ENCODE peak calls at places on chromosomes 13 and 19, in seven cellular contexts. One of them, this sample, is unnamed.
A peak's percentile ranks its signal among the peaks of the same experiment; 100 is the strongest.

GRCh38 chr13:66427330-66427990 is 802.7 kb downstream of the PCDH9 start:
- DNase-seq in T-helper 2 cell: no peak
- DNase-seq in Right ventricle myocardium superior: no peak
- DNase-seq in omental fat pad: no peak
- DNase-seq in activated T-cell treated with anti-CD3 and anti-CD28 coated beads, Interleukin-2, amount 50 U/mL, for 4 hours: no peak
- DNase-seq in A549: no peak
- DNase-seq in stimulated activated CD4-positive, alpha-beta T cell treated with anti-CD3 and anti-CD28 coated beads, Interleukin-4, amount 100 ng/mL, for 4 hours: no peak
- DNase-seq in this sample: no peak

GRCh38 chr13:20799726-20800416 is 26.1 kb upstream of the EEF1AKMT1 start:
- DNase-seq in A549: no peak
- DNase-seq in stimulated activated CD4-positive, alpha-beta T cell treated with anti-CD3 and anti-CD28 coated beads, Interleukin-4, amount 100 ng/mL, for 4 hours: no peak
- DNase-seq in Right ventricle myocardium superior: no peak
- DNase-seq in omental fat pad: no peak
- DNase-seq in activated T-cell treated with anti-CD3 and anti-CD28 coated beads, Interleukin-2, amount 50 U/mL, for 4 hours: no peak
- DNase-seq in T-helper 2 cell: no peak
- DNase-seq in this sample: no peak

GRCh38 chr13:108560092-108560491 is 69.3 kb upstream of the MYO16 start:
- DNase-seq in T-helper 2 cell: no peak
- DNase-seq in omental fat pad: no peak
- DNase-seq in activated T-cell treated with anti-CD3 and anti-CD28 coated beads, Interleukin-2, amount 50 U/mL, for 4 hours: no peak
- DNase-seq in Right ventricle myocardium superior: no peak
- DNase-seq in A549: no peak
- DNase-seq in stimulated activated CD4-positive, alpha-beta T cell treated with anti-CD3 and anti-CD28 coated beads, Interleukin-4, amount 100 ng/mL, for 4 hours: no peak
- DNase-seq in this sample: no peak

GRCh38 chr19:5627395-5627904 is 4.6 kb downstream of the SAFB start:
- DNase-seq in stimulated activated CD4-positive, alpha-beta T cell treated with anti-CD3 and anti-CD28 coated beads, Interleukin-4, amount 100 ng/mL, for 4 hours: peak; percentile 57
- DNase-seq in omental fat pad: no peak
- DNase-seq in A549: no peak
- DNase-seq in T-helper 2 cell: peak; percentile 38
- DNase-seq in Right ventricle myocardium superior: peak; percentile 75
- DNase-seq in activated T-cell treated with anti-CD3 and anti-CD28 coated beads, Interleukin-2, amount 50 U/mL, for 4 hours: peak; percentile 35
- DNase-seq in this sample: peak; percentile 61

GRCh38 chr13:48038763-48039162 is 1.2 kb downstream of the NUDT15 start:
- DNase-seq in omental fat pad: no peak
- DNase-seq in T-helper 2 cell: peak; percentile 14
- DNase-seq in A549: no peak
- DNase-seq in Right ventricle myocardium superior: no peak
- DNase-seq in activated T-cell treated with anti-CD3 and anti-CD28 coated beads, Interleukin-2, amount 50 U/mL, for 4 hours: no peak
- DNase-seq in stimulated activated CD4-positive, alpha-beta T cell treated with anti-CD3 and anti-CD28 coated beads, Interleukin-4, amount 100 ng/mL, for 4 hours: no peak
- DNase-seq in this sample: no peak

GRCh38 chr13:45034342-45034741 is 45.0 kb downstream of the GPALPP1 start:
- DNase-seq in Right ventricle myocardium superior: no peak
- DNase-seq in A549: no peak
- DNase-seq in T-helper 2 cell: no peak
- DNase-seq in activated T-cell treated with anti-CD3 and anti-CD28 coated beads, Interleukin-2, amount 50 U/mL, for 4 hours: no peak
- DNase-seq in stimulated activated CD4-positive, alpha-beta T cell treated with anti-CD3 and anti-CD28 coated beads, Interleukin-4, amount 100 ng/mL, for 4 hours: no peak
- DNase-seq in omental fat pad: no peak
- DNase-seq in this sample: no peak

GRCh38 chr19:6489278-6490061 is 7.9 kb upstream of the DENND1C start:
- DNase-seq in stimulated activated CD4-positive, alpha-beta T cell treated with anti-CD3 and anti-CD28 coated beads, Interleukin-4, amount 100 ng/mL, for 4 hours: no peak
- DNase-seq in T-helper 2 cell: peak; percentile 83
- DNase-seq in omental fat pad: no peak
- DNase-seq in Right ventricle myocardium superior: no peak
- DNase-seq in activated T-cell treated with anti-CD3 and anti-CD28 coated beads, Interleukin-2, amount 50 U/mL, for 4 hours: no peak
- DNase-seq in A549: no peak
- DNase-seq in this sample: no peak

GRCh38 chr13:64680739-64681138 is 2549.4 kb downstream of the PCDH9 start:
- DNase-seq in omental fat pad: no peak
- DNase-seq in Right ventricle myocardium superior: no peak
- DNase-seq in activated T-cell treated with anti-CD3 and anti-CD28 coated beads, Interleukin-2, amount 50 U/mL, for 4 hours: no peak
- DNase-seq in T-helper 2 cell: no peak
- DNase-seq in stimulated activated CD4-positive, alpha-beta T cell treated with anti-CD3 and anti-CD28 coated beads, Interleukin-4, amount 100 ng/mL, for 4 hours: no peak
- DNase-seq in A549: no peak
- DNase-seq in this sample: no peak

GRCh38 chr19:28574212-28574611 is 638.7 kb downstream of the UQCRFS1 start:
- DNase-seq in T-helper 2 cell: no peak
- DNase-seq in A549: no peak
- DNase-seq in stimulated activated CD4-positive, alpha-beta T cell treated with anti-CD3 and anti-CD28 coated beads, Interleukin-4, amount 100 ng/mL, for 4 hours: no peak
- DNase-seq in activated T-cell treated with anti-CD3 and anti-CD28 coated beads, Interleukin-2, amount 50 U/mL, for 4 hours: no peak
- DNase-seq in omental fat pad: no peak
- DNase-seq in Right ventricle myocardium superior: no peak
- DNase-seq in this sample: no peak

GRCh38 chr19:1269478-1270167 is 491 bp downstream of the CIRBP start:
- DNase-seq in stimulated activated CD4-positive, alpha-beta T cell treated with anti-CD3 and anti-CD28 coated beads, Interleukin-4, amount 100 ng/mL, for 4 hours: peak; percentile 83
- DNase-seq in omental fat pad: no peak
- DNase-seq in Right ventricle myocardium superior: peak; percentile 91
- DNase-seq in T-helper 2 cell: peak; percentile 91
- DNase-seq in A549: peak; percentile 64
- DNase-seq in activated T-cell treated with anti-CD3 and anti-CD28 coated beads, Interleukin-2, amount 50 U/mL, for 4 hours: peak; percentile 84
- DNase-seq in this sample: peak; percentile 75

GRCh38 chr19:8445488-8446001 is 770 bp downstream of the HNRNPM start:
- DNase-seq in omental fat pad: peak; percentile 40
- DNase-seq in T-helper 2 cell: peak; percentile 36
- DNase-seq in activated T-cell treated with anti-CD3 and anti-CD28 coated beads, Interleukin-2, amount 50 U/mL, for 4 hours: peak; percentile 9
- DNase-seq in A549: no peak
- DNase-seq in Right ventricle myocardium superior: peak; percentile 67
- DNase-seq in stimulated activated CD4-positive, alpha-beta T cell treated with anti-CD3 and anti-CD28 coated beads, Interleukin-4, amount 100 ng/mL, for 4 hours: peak; percentile 27
- DNase-seq in this sample: no peak

GRCh38 chr19:11410682-11411081 is 8.4 kb downstream of the RGL3 start:
- DNase-seq in Right ventricle myocardium superior: no peak
- DNase-seq in omental fat pad: no peak
- DNase-seq in A549: no peak
- DNase-seq in activated T-cell treated with anti-CD3 and anti-CD28 coated beads, Interleukin-2, amount 50 U/mL, for 4 hours: no peak
- DNase-seq in stimulated activated CD4-positive, alpha-beta T cell treated with anti-CD3 and anti-CD28 coated beads, Interleukin-4, amount 100 ng/mL, for 4 hours: no peak
- DNase-seq in T-helper 2 cell: no peak
- DNase-seq in this sample: no peak

GRCh38 chr19:3969435-3970312 is 1.2 kb downstream of the DAPK3 start:
- DNase-seq in omental fat pad: no peak
- DNase-seq in activated T-cell treated with anti-CD3 and anti-CD28 coated beads, Interleukin-2, amount 50 U/mL, for 4 hours: no peak
- DNase-seq in T-helper 2 cell: no peak
- DNase-seq in A549: peak; percentile 46
- DNase-seq in stimulated activated CD4-positive, alpha-beta T cell treated with anti-CD3 and anti-CD28 coated beads, Interleukin-4, amount 100 ng/mL, for 4 hours: no peak
- DNase-seq in Right ventricle myocardium superior: no peak
- DNase-seq in this sample: no peak

GRCh38 chr13:99074693-99075092 is 96.8 kb upstream of the DOCK9 start:
- DNase-seq in omental fat pad: no peak
- DNase-seq in stimulated activated CD4-positive, alpha-beta T cell treated with anti-CD3 and anti-CD28 coated beads, Interleukin-4, amount 100 ng/mL, for 4 hours: no peak
- DNase-seq in A549: no peak
- DNase-seq in T-helper 2 cell: no peak
- DNase-seq in activated T-cell treated with anti-CD3 and anti-CD28 coated beads, Interleukin-2, amount 50 U/mL, for 4 hours: no peak
- DNase-seq in Right ventricle myocardium superior: no peak
- DNase-seq in this sample: no peak

GRCh38 chr19:55189424-55189823 is 9.3 kb upstream of the SYT5 start:
- DNase-seq in Right ventricle myocardium superior: no peak
- DNase-seq in stimulated activated CD4-positive, alpha-beta T cell treated with anti-CD3 and anti-CD28 coated beads, Interleukin-4, amount 100 ng/mL, for 4 hours: no peak
- DNase-seq in activated T-cell treated with anti-CD3 and anti-CD28 coated beads, Interleukin-2, amount 50 U/mL, for 4 hours: no peak
- DNase-seq in omental fat pad: no peak
- DNase-seq in A549: peak; percentile 99
- DNase-seq in T-helper 2 cell: no peak
- DNase-seq in this sample: no peak

GRCh38 chr19:42149447-42150202 is 17.4 kb upstream of the POU2F2 start:
- DNase-seq in omental fat pad: no peak
- DNase-seq in activated T-cell treated with anti-CD3 and anti-CD28 coated beads, Interleukin-2, amount 50 U/mL, for 4 hours: no peak
- DNase-seq in A549: no peak
- DNase-seq in T-helper 2 cell: no peak
- DNase-seq in stimulated activated CD4-positive, alpha-beta T cell treated with anti-CD3 and anti-CD28 coated beads, Interleukin-4, amount 100 ng/mL, for 4 hours: no peak
- DNase-seq in Right ventricle myocardium superior: no peak
- DNase-seq in this sample: no peak

GRCh38 chr13:91119643-91120042 is 227.8 kb upstream of the MIR17HG start:
- DNase-seq in A549: no peak
- DNase-seq in activated T-cell treated with anti-CD3 and anti-CD28 coated beads, Interleukin-2, amount 50 U/mL, for 4 hours: no peak
- DNase-seq in T-helper 2 cell: no peak
- DNase-seq in Right ventricle myocardium superior: no peak
- DNase-seq in omental fat pad: no peak
- DNase-seq in stimulated activated CD4-positive, alpha-beta T cell treated with anti-CD3 and anti-CD28 coated beads, Interleukin-4, amount 100 ng/mL, for 4 hours: no peak
- DNase-seq in this sample: no peak

GRCh38 chr13:49679244-49679643 is 12.0 kb downstream of the EBPL start:
- DNase-seq in activated T-cell treated with anti-CD3 and anti-CD28 coated beads, Interleukin-2, amount 50 U/mL, for 4 hours: no peak
- DNase-seq in omental fat pad: no peak
- DNase-seq in Right ventricle myocardium superior: no peak
- DNase-seq in A549: no peak
- DNase-seq in stimulated activated CD4-positive, alpha-beta T cell treated with anti-CD3 and anti-CD28 coated beads, Interleukin-4, amount 100 ng/mL, for 4 hours: no peak
- DNase-seq in T-helper 2 cell: peak; percentile 34
- DNase-seq in this sample: no peak

GRCh38 chr13:60990032-60990733 is 425.5 kb downstream of the PCDH20 start:
- DNase-seq in A549: no peak
- DNase-seq in activated T-cell treated with anti-CD3 and anti-CD28 coated beads, Interleukin-2, amount 50 U/mL, for 4 hours: no peak
- DNase-seq in T-helper 2 cell: peak; percentile 4
- DNase-seq in omental fat pad: no peak
- DNase-seq in Right ventricle myocardium superior: no peak
- DNase-seq in stimulated activated CD4-positive, alpha-beta T cell treated with anti-CD3 and anti-CD28 coated beads, Interleukin-4, amount 100 ng/mL, for 4 hours: no peak
- DNase-seq in this sample: peak; percentile 10

This sample was measured in GDM1.